ENCODE peak calls at places on chromosomes 4 and X, in six cellular contexts. O, J, Q, H, A and D are unnamed samples.

GRCh38 chrX:54208531-54208930 is 25.5 kb upstream of the FAM120C start:
- DNase-seq in J (no peak), H (no peak), O (no peak), A (no peak), Q (no peak), D (no peak)

GRCh38 chr4:74189331-74190043 is 31.6 kb downstream of the MTHFD2L start:
- DNase-seq in A (peak), Q (peak), H (peak), J (no peak), O (peak), D (peak)

GRCh38 chr4:93834371-93835066 is 6.0 kb downstream of the ATOH1 start:
- DNase-seq in Q (no peak), H (no peak), A (no peak), O (no peak), J (no peak), D (no peak)

GRCh38 chr4:168737441-168738176 is 240.8 kb downstream of the PALLD start:
- DNase-seq in A (no peak), J (no peak), H (no peak), Q (no peak), O (no peak), D (no peak)

GRCh38 chrX:106608016-106608415 is 3.8 kb upstream of the RADX start:
- DNase-seq in O (peak), Q (peak), H (no peak), A (no peak), J (no peak), D (no peak)

GRCh38 chr4:84547211-84547610 is 35.7 kb upstream of the CDS1 start:
- DNase-seq in H (no peak), Q (no peak), A (no peak), O (no peak), J (no peak), D (no peak)

GRCh38 chrX:117707948-117708743 is 408.5 kb downstream of the KLHL13 start:
- DNase-seq in O (no peak), Q (no peak), H (no peak), A (no peak), J (no peak), D (peak)

GRCh38 chrX:107713205-107714195 is 62.1 kb downstream of the TSC22D3 start:
- DNase-seq in Q (no peak), J (peak), A (no peak), H (no peak), O (no peak), D (no peak)

GRCh38 chr4:113979973-113980615 is 647 bp upstream of the ARSJ start:
- DNase-seq in O (no peak), J (no peak), H (no peak), Q (no peak), A (no peak), D (no peak)

GRCh38 chr4:186191266-186192067 is at the start of gene CYP4V2:
- DNase-seq in A (peak), H (peak), O (peak), J (peak), Q (peak), D (peak)

GRCh38 chr4:148270600-148270999 is 171.6 kb downstream of the NR3C2 start:
- DNase-seq in A (no peak), H (no peak), O (no peak), J (no peak), Q (no peak), D (peak)

GRCh38 chr4:4269326-4269725 is 20.6 kb downstream of the LYAR start:
- DNase-seq in O (no peak), Q (no peak), A (no peak), H (no peak), J (no peak), D (no peak)

GRCh38 chr4:186485621-186486062 is 69.7 kb downstream of the MTNR1A start:
- DNase-seq in H (no peak), J (no peak), Q (peak), O (peak), A (no peak), D (no peak)

GRCh38 chr4:66501986-66502385 is 831.7 kb upstream of the EPHA5 start:
- DNase-seq in H (no peak), J (no peak), Q (no peak), O (no peak), A (no peak), D (no peak)

GRCh38 chr4:110198472-110199419 is at the start of gene ELOVL6:
- DNase-seq in O (peak), A (peak), H (no peak), Q (peak), J (peak), D (no peak)

GRCh38 chr4:138438608-138439007 is 196.5 kb upstream of the SLC7A11 start:
- DNase-seq in O (no peak), J (no peak), A (no peak), Q (no peak), H (no peak), D (no peak)

GRCh38 chrX:33434256-33435092 is 223.1 kb upstream of the DMD start:
- DNase-seq in Q (peak), H (peak), A (peak), J (no peak), O (peak), D (peak)

GRCh38 chr4:186746581-186746980 is 22.9 kb upstream of the FAT1 start:
- DNase-seq in A (no peak), J (no peak), H (no peak), Q (no peak), O (no peak), D (no peak)

GRCh38 chr4:5635826-5636196 is 72.5 kb downstream of the EVC2 start:
- DNase-seq in H (peak), A (no peak), Q (no peak), J (no peak), O (no peak), D (peak)

GRCh38 chrX:98371994-98372393 is 1488.3 kb downstream of the RPA4 start:
- DNase-seq in H (no peak), Q (no peak), J (no peak), O (no peak), A (no peak), D (peak)

GRCh38 chrX:123830309-123830708 is 29.5 kb upstream of the XIAP start:
- DNase-seq in J (peak), Q (peak), O (no peak), H (no peak), A (peak), D (peak)

GRCh38 chr4:1472148-1472797 is 66.0 kb upstream of the NKX1-1 start:
- DNase-seq in A (no peak), J (peak), Q (no peak), O (no peak), H (no peak), D (no peak)

GRCh38 chr4:84483738-84484137 is 15.4 kb downstream of the NKX6-1 start:
- DNase-seq in Q (no peak), J (no peak), H (no peak), O (no peak), A (no peak), D (no peak)

GRCh38 chr4:16693641-16694040 is 204.8 kb downstream of the LDB2 start:
- DNase-seq in O (no peak), A (no peak), J (no peak), Q (no peak), H (no peak), D (no peak)

GRCh38 chr4:94668724-94669123 is 89.0 kb upstream of the BMPR1B start:
- DNase-seq in A (no peak), O (no peak), H (no peak), Q (no peak), J (no peak), D (no peak)